ENCODE peak calls at places on chromosomes 3 and 15, in seven cellular contexts. U is stimulated activated CD4-positive, alpha-beta T cell treated with anti-CD3 and anti-CD28 coated beads, Interleukin-4, amount 100 ng/mL, for 1 hour; M is progenitor cell of endocrine pancreas; H is activated T-cell treated with anti-CD3 and anti-CD28 coated beads, Interleukin-2, amount 50 U/mL, for 4 hours; V is nucleus accumbens; Z is T-helper 1 cell; N is ureter. Q is an unnamed sample.

GRCh38 chr15:78810377-78811123 is 714 bp downstream of the ADAMTS7 start:
- DNase-seq in U (peak), M (peak), H (no peak), V (no peak), Z (no peak), N (peak), Q (peak)

GRCh38 chr3:69288161-69288895 is 97.6 kb downstream of the FRMD4B start:
- DNase-seq in U (peak), M (no peak), H (no peak), V (no peak), Z (peak), N (no peak), Q (no peak)

GRCh38 chr15:41578736-41579383 is 19.8 kb downstream of the TYRO3 start:
- DNase-seq in U (no peak), M (no peak), H (no peak), V (no peak), Z (no peak), N (no peak), Q (no peak)

GRCh38 chr15:91871138-91871537 is 17.6 kb downstream of the SLCO3A1 start:
- DNase-seq in U (no peak), M (no peak), H (no peak), V (no peak), Z (no peak), N (no peak), Q (no peak)

GRCh38 chr3:191138937-191139336 is 60.1 kb upstream of the OSTN start:
- DNase-seq in U (no peak), M (no peak), H (no peak), V (no peak), Z (no peak), N (no peak), Q (no peak)

GRCh38 chr3:13111173-13111873 is 38.1 kb upstream of the IQSEC1 start:
- DNase-seq in U (no peak), M (no peak), H (no peak), V (no peak), Z (no peak), N (no peak), Q (no peak)

GRCh38 chr3:15861163-15861562 is 63.4 kb upstream of the ANKRD28 start:
- DNase-seq in U (no peak), M (no peak), H (no peak), V (no peak), Z (no peak), N (no peak), Q (no peak)

GRCh38 chr3:11603628-11604027 is 40.1 kb downstream of the VGLL4 start:
- DNase-seq in U (no peak), M (no peak), H (no peak), V (no peak), Z (no peak), N (no peak), Q (no peak)

GRCh38 chr3:143865302-143865701 is 17.0 kb upstream of the SLC9A9 start:
- DNase-seq in U (no peak), M (no peak), H (no peak), V (no peak), Z (no peak), N (no peak), Q (no peak)

GRCh38 chr3:89889386-89889785 is 782.0 kb downstream of the EPHA3 start:
- DNase-seq in U (no peak), M (no peak), H (no peak), V (no peak), Z (no peak), N (no peak), Q (no peak)

GRCh38 chr3:107441617-107442016 is 64.4 kb downstream of the CCDC54 start:
- DNase-seq in U (no peak), M (no peak), H (no peak), V (no peak), Z (no peak), N (no peak), Q (no peak)

GRCh38 chr3:14664170-14664569 is 10.8 kb upstream of the C3orf20 start:
- DNase-seq in U (no peak), M (no peak), H (no peak), V (no peak), Z (no peak), N (no peak), Q (no peak)

Q was measured in type B pancreatic cell.